ENCODE peak calls at places on chromosomes 11 and 22, in six cellular contexts. D is AG04450, Z is heart left ventricle, L is lower lobe of right lung, O is fibroblast of lung, R is BJ. Q is an unnamed sample.

GRCh38 chr22:31818481-31819392 is 64.9 kb downstream of the DEPDC5 start:
- DNase-seq in D (no peak), Z (no peak), L (no peak), O (peak), R (no peak), Q (no peak)

GRCh38 chr22:50399751-50400331 is 56.7 kb downstream of the PPP6R2 start:
- DNase-seq in D (no peak), Z (peak), L (peak), O (no peak), R (peak), Q (peak)

GRCh38 chr11:62054484-62055121 is 69.2 kb upstream of the INCENP start:
- DNase-seq in D (no peak), Z (no peak), L (peak), O (peak), R (no peak), Q (no peak)

GRCh38 chr11:117980716-117981115 is 5.5 kb upstream of the IL10RA start:
- DNase-seq in D (no peak), Z (no peak), L (no peak), O (no peak), R (no peak), Q (no peak)

GRCh38 chr11:44096360-44097188 is 1.1 kb downstream of the EXT2 start:
- DNase-seq in D (no peak), Z (no peak), L (no peak), O (no peak), R (no peak), Q (no peak)

GRCh38 chr22:40498454-40499186 is 128.2 kb downstream of the SGSM3 start:
- DNase-seq in D (peak), Z (no peak), L (no peak), O (peak), R (peak), Q (no peak)

GRCh38 chr11:8715501-8715900 is 32.9 kb downstream of the RPL27A start:
- DNase-seq in D (no peak), Z (no peak), L (no peak), O (no peak), R (no peak), Q (no peak)

GRCh38 chr22:20026204-20026908 is 5.4 kb downstream of the TANGO2 start:
- DNase-seq in D (no peak), Z (no peak), L (no peak), O (no peak), R (no peak), Q (no peak)

GRCh38 chr11:97325693-97326092 is 935.9 kb downstream of the JRKL start:
- DNase-seq in D (no peak), Z (no peak), L (no peak), O (no peak), R (no peak), Q (no peak)

GRCh38 chr11:16891964-16892363 is 122.2 kb downstream of the PLEKHA7 start:
- DNase-seq in D (no peak), Z (no peak), L (no peak), O (peak), R (peak), Q (no peak)

GRCh38 chr22:27212617-27213177 is 555.3 kb downstream of the MIAT start:
- DNase-seq in D (peak), Z (peak), L (no peak), O (peak), R (peak), Q (peak)

GRCh38 chr11:113401718-113402117 is 14.1 kb downstream of the ANKK1 start:
- DNase-seq in D (no peak), Z (peak), L (peak), O (no peak), R (no peak), Q (no peak)

GRCh38 chr22:34587357-34588356 is 478.3 kb upstream of the ISX start:
- DNase-seq in D (no peak), Z (no peak), L (no peak), O (no peak), R (no peak), Q (no peak)

GRCh38 chr11:134503104-134503503 is 91.1 kb upstream of the B3GAT1 start:
- DNase-seq in D (no peak), Z (no peak), L (no peak), O (no peak), R (no peak), Q (no peak)

GRCh38 chr11:69902337-69902736 is 83.1 kb upstream of the FGF3 start:
- DNase-seq in D (no peak), Z (no peak), L (no peak), O (no peak), R (no peak), Q (no peak)

GRCh38 chr11:65578667-65579066 is 2.8 kb downstream of the EHBP1L1 start:
- DNase-seq in D (no peak), Z (no peak), L (no peak), O (no peak), R (no peak), Q (no peak)

GRCh38 chr22:21881841-21882753 is 14.7 kb upstream of the MAPK1 start:
- DNase-seq in D (no peak), Z (no peak), L (no peak), O (no peak), R (no peak), Q (no peak)

GRCh38 chr22:39364646-39365405 is 15.0 kb downstream of the SYNGR1 start:
- DNase-seq in D (no peak), Z (no peak), L (no peak), O (peak), R (no peak), Q (no peak)
- TF ChIP-seq CTCF in D (no peak), Z (no peak), L (no peak), O (peak), R (peak), Q (no peak)

GRCh38 chr11:107969219-107969618 is 39.5 kb upstream of the CUL5 start:
- DNase-seq in D (no peak), Z (no peak), L (no peak), O (no peak), R (no peak), Q (no peak)
- TF ChIP-seq CTCF in D (peak), Z (no peak), L (no peak), O (no peak), R (no peak), Q (no peak)

GRCh38 chr11:120055646-120056045 is 82.3 kb downstream of the TRIM29 start:
- DNase-seq in D (no peak), Z (no peak), L (no peak), O (no peak), R (peak), Q (no peak)
- TF ChIP-seq CTCF in D (no peak), Z (no peak), L (no peak), O (no peak), R (no peak), Q (no peak)

DNA sequence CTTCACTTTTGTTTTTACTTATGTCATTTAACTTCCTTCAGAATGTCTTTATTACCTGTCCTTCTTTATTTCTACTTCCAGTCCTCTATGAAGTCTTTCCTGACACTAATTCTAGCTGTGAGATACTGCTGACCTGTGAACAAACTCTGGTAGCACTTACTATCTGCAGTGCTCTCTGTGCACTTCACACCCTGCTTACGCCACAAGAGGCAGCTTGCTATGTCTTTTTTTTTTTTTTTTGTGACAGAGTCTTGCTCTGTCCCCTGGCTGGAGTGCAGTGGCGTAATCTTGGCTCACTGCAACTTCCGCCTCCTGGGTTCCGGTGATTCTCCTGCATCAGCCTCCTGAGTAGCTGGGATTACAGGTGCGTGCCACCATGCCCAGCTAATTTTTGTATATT is 10.7 kb downstream of the STIM1 start:
- DNase-seq in D (no peak), Z (peak), L (peak), O (no peak), R (no peak), Q (no peak)
- TF ChIP-seq CTCF in D (no peak), Z (no peak), L (no peak), O (no peak), R (no peak), Q (no peak)

DNA sequence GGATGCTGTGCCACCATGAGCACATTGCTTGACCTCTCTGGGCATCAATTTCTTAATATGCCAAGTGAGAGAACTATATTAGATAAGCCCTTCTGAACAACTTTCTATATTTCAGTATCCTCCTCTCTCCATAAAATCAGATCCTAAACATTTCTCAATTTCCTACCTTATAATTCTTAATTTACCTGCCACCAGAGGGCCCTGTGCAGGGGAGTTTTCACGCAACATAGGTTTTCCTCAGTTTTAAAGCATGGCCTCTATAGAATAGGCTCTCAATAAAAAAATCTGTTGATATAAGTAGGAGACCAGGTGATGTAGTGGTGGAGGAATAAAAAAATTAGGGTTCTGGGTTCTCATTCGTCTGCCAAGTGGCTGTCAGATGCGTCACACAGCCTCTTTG is 83.7 kb upstream of the DBX1 start:
- DNase-seq in D (no peak), Z (no peak), L (no peak), O (no peak), R (no peak), Q (no peak)
- TF ChIP-seq CTCF in D (peak), Z (no peak), L (no peak), O (no peak), R (peak), Q (peak)

GRCh38 chr11:6251120-6251733 is 8.4 kb upstream of the CCKBR start:
- DNase-seq in D (peak), Z (peak), L (peak), O (peak), R (peak), Q (peak)
- TF ChIP-seq CTCF in D (peak), Z (peak), L (peak), O (peak), R (peak), Q (peak)

GRCh38 chr11:76237914-76238313 is 31.6 kb upstream of the WNT11 start:
- DNase-seq in D (no peak), Z (no peak), L (no peak), O (peak), R (no peak), Q (no peak)
- TF ChIP-seq CTCF in D (peak), Z (no peak), L (peak), O (no peak), R (no peak), Q (no peak)

DNA sequence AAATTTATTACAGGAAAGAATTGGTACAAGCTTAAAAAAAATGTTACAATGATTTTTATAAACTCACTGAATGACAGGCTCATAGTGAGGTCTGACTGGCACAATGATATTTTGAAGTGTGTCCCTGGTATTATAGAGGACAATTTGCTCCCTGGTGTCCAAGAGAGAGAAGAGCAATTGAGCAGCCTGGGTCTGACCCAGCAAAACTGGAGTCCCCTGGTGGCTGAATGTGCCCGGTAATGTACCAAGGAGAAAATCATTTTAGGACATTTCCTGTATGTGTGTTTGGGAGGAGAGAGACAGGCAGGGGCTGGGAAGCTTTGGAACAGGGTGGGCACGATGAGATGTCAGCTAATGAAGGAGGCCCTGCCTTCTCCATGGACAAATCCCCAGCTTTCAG is 125.3 kb downstream of the APOL5 start:
- DNase-seq in D (no peak), Z (no peak), L (no peak), O (peak), R (no peak), Q (peak)
- TF ChIP-seq CTCF in D (peak), Z (peak), L (peak), O (peak), R (peak), Q (peak)

Q was measured in nephron progenitor cell.